ENCODE peak calls at places on chromosomes 11 and 22, in eight cellular contexts. E, J, O, Y, I, C, Z and X are unnamed samples.

GRCh38 chr11:120146413-120147093 is 8.6 kb upstream of the TRIM29 start:
- DNase-seq in E (no peak), J (peak; percentile 42), O (no peak), Y (no peak), I (no peak), C (no peak), Z (no peak), X (no peak)

GRCh38 chr11:133903875-133904817 is 52.6 kb downstream of the IGSF9B start:
- DNase-seq in E (no peak), J (no peak), O (no peak), Y (peak; percentile 2), I (no peak), C (no peak), Z (no peak), X (no peak)

GRCh38 chr11:57303990-57304579 is 20.7 kb downstream of the TNKS1BP1 start:
- DNase-seq in E (no peak), J (no peak), O (no peak), Y (no peak), I (no peak), C (no peak), Z (no peak), X (no peak)

GRCh38 chr22:47811971-47812370 is 1049.5 kb downstream of the TBC1D22A start:
- DNase-seq in E (no peak), J (peak; percentile 15), O (no peak), Y (no peak), I (no peak), C (no peak), Z (no peak), X (no peak)

GRCh38 chr11:73290536-73290935 is 17.5 kb upstream of the ARHGEF17 start:
- DNase-seq in E (no peak), J (no peak), O (no peak), Y (no peak), I (no peak), C (no peak), Z (no peak), X (no peak)

GRCh38 chr11:47186076-47186936 is at the start of gene PACSIN3:
- DNase-seq in E (no peak), J (peak; percentile 87), O (peak; percentile 94), Y (peak; percentile 83), I (peak; percentile 73), C (no peak), Z (peak; percentile 79), X (peak; percentile 63)

GRCh38 chr11:10386861-10387208 is 68.2 kb upstream of the AMPD3 start:
- DNase-seq in E (no peak), J (no peak), O (no peak), Y (no peak), I (no peak), C (no peak), Z (no peak), X (no peak)

GRCh38 chr11:134944986-134945385 is 532.9 kb upstream of the B3GAT1 start:
- DNase-seq in E (no peak), J (no peak), O (no peak), Y (no peak), I (no peak), C (no peak), Z (no peak), X (no peak)

GRCh38 chr22:37051629-37052385 is at the start of gene KCTD17:
- DNase-seq in E (peak; percentile 43), J (peak; percentile 84), O (peak; percentile 91), Y (peak; percentile 89), I (peak; percentile 48), C (peak; percentile 15), Z (peak; percentile 84), X (peak; percentile 72)

GRCh38 chr11:83858694-83859093 is 572.5 kb upstream of the CCDC90B start:
- DNase-seq in E (no peak), J (no peak), O (no peak), Y (no peak), I (no peak), C (no peak), Z (no peak), X (no peak)

GRCh38 chr11:30244255-30244654 is 13.4 kb downstream of the FSHB start:
- DNase-seq in E (peak; percentile 4), J (no peak), O (no peak), Y (no peak), I (no peak), C (no peak), Z (no peak), X (no peak)

GRCh38 chr11:17392872-17393271 is 4.4 kb upstream of the KCNJ11 start:
- DNase-seq in E (no peak), J (peak; percentile 34), O (no peak), Y (no peak), I (no peak), C (no peak), Z (no peak), X (no peak)

GRCh38 chr11:68582416-68583046 is 101.8 kb upstream of the GAL start:
- DNase-seq in E (no peak), J (no peak), O (no peak), Y (no peak), I (no peak), C (no peak), Z (no peak), X (no peak)

GRCh38 chr11:114909866-114910265 is 231.5 kb downstream of the NXPE2 start:
- DNase-seq in E (no peak), J (peak; percentile 85), O (no peak), Y (no peak), I (no peak), C (no peak), Z (peak; percentile 19), X (peak; percentile 6)

GRCh38 chr22:30490399-30490798 is 15.1 kb downstream of the SEC14L4 start:
- DNase-seq in E (no peak), J (peak; percentile 55), O (peak; percentile 35), Y (no peak), I (no peak), C (no peak), Z (peak; percentile 36), X (no peak)
- TF ChIP-seq CTCF in E (peak; percentile 42), J (peak; percentile 46), O (peak; percentile 51), Y (no peak), I (no peak), C (no peak), Z (peak; percentile 58), X (no peak)

DNA sequence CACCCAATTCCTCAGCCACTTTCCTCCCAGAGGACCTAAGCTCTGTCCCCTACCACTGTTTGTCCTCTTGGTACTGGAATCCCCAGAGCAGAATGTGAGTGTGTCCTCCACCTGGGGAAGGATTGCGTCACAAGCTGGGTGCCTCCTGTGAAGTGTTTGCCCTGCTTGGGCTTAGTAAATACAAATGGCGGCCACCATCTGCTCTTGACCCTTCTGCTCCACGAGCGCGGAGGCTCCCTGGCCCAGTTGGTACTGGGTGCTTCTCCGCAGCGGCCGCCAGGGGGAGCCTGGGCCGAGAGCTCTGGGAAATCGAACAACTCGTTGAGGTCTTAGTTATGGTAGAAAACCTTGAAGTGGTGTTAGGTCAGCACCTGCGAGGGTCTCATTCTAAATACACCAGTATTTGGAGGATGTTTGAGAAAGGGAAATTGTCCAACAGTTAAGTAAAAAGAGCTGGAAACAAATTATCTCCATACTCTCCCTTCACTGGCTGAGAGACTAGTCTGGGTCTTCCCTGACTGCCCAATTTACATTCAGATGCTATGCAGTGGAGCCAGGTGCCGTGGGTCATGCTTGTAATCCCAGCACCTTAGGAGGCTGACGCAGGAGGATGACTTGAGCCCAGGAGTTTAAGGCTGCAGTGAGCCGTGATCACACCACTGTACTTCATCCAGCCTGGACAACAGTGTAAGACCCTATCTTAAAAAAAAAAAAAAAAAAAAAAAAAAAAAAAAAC is 74.6 kb upstream of the TEAD1 start:
- DNase-seq in E (no peak), J (peak; percentile 94), O (peak; percentile 65), Y (peak; percentile 93), I (peak; percentile 35), C (no peak), Z (peak; percentile 67), X (peak; percentile 42)
- TF ChIP-seq CTCF in E (peak; percentile 73), J (peak; percentile 96), O (peak; percentile 81), Y (peak; percentile 77), I (peak; percentile 74), C (peak; percentile 30), Z (peak; percentile 52), X (peak; percentile 83)

GRCh38 chr11:103109818-103110388 is 677 bp downstream of the DYNC2H1 start:
- DNase-seq in E (no peak), J (peak; percentile 59), O (no peak), Y (no peak), I (no peak), C (no peak), Z (no peak), X (peak; percentile 15)

GRCh38 chr11:103111400-103111799 is 2.2 kb downstream of the DYNC2H1 start:
- DNase-seq in E (no peak), J (no peak), O (no peak), Y (no peak), I (no peak), C (no peak), Z (no peak), X (no peak)

GRCh38 chr11:103108933-103109817 is at the start of gene DYNC2H1:
- DNase-seq in E (peak; percentile 90), J (peak; percentile 96), O (peak; percentile 87), Y (peak; percentile 96), I (peak; percentile 94), C (peak; percentile 76), Z (peak; percentile 96), X (peak; percentile 90)

GRCh38 chr11:103112364-103112763 is 3.1 kb downstream of the DYNC2H1 start:
- DNase-seq in E (no peak), J (no peak), O (no peak), Y (no peak), I (no peak), C (no peak), Z (no peak), X (no peak)

DNA sequence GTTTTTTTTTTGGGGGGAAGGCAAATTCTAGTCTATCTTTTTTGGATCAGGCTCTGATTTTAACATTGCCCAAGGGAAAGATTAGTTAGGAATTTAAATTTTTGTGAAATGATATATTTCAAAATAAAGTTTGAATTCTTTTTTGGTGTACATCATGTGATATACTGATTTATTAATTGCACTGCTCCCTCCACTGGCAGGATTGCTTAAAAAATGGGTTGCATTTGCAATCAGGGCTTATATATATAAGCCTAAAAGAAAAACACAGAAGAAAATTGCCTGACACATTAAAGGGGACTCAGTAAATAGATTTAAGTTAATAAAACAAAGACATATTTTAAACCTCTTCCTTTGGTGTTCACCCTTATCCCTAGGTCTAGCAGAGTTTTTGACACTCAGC is 1.2 kb downstream of the DYNC2H1 start:
- DNase-seq in E (peak; percentile 57), J (no peak), O (no peak), Y (no peak), I (no peak), C (no peak), Z (no peak), X (no peak)
- TF ChIP-seq CTCF in E (peak; percentile 77), J (no peak), O (no peak), Y (peak; percentile 12), I (no peak), C (peak; percentile 41), Z (peak; percentile 21), X (no peak)

GRCh38 chr22:46294784-46295183 is 1.9 kb upstream of the GTSE1 start:
- DNase-seq in E (no peak), J (no peak), O (no peak), Y (no peak), I (no peak), C (no peak), Z (no peak), X (no peak)

GRCh38 chr22:46295277-46295971 is 1.2 kb upstream of the GTSE1 start:
- DNase-seq in E (no peak), J (no peak), O (no peak), Y (no peak), I (no peak), C (no peak), Z (no peak), X (no peak)

GRCh38 chr22:46299101-46299500 is 2.4 kb downstream of the GTSE1 start:
- DNase-seq in E (no peak), J (no peak), O (no peak), Y (no peak), I (no peak), C (no peak), Z (no peak), X (no peak)

GRCh38 chr22:46296257-46297150 is at the start of gene GTSE1:
- DNase-seq in E (peak; percentile 96), J (peak; percentile 99), O (peak; percentile 92), Y (peak; percentile 99), I (peak; percentile 99), C (peak; percentile 92), Z (peak; percentile 95), X (peak; percentile 92)

GRCh38 chr22:46297151-46297819 is 615 bp downstream of the GTSE1 start:
- DNase-seq in E (peak; percentile 51), J (peak; percentile 70), O (peak; percentile 29), Y (no peak), I (peak; percentile 66), C (no peak), Z (peak; percentile 34), X (peak; percentile 35)
- TF ChIP-seq CTCF in E (no peak), J (no peak), O (no peak), Y (no peak), I (no peak), C (no peak), Z (no peak), X (no peak)